ENCODE peak calls at places on chromosomes 13 and 19, in ten cellular contexts. J is astrocyte of the hippocampus; E is activated naive CD4-positive, alpha-beta T cell treated with anti-CD3 and anti-CD28 coated beads, Interleukin-2, amount 10 ng/mL, durations not matched to agents 7 days and 5 days; V is T-helper 1 cell; C is uterus; P is NCI-H774; L is HEK293T; D is NCI-H1105; G is NCI-H2171 treated with DMSO at 0.1 percent for 48 hours; M is stimulated activated CD8-positive, alpha-beta memory T cell treated with anti-CD3 and anti-CD28 coated beads, Interleukin-7, amount 100 ng/mL, for 48 hours. I is an unnamed sample.

GRCh38 chr13:108427355-108427754 is 157.8 kb downstream of the TNFSF13B start:
- DNase-seq in J (peak), E (no peak), V (no peak), C (no peak), P (no peak), L (no peak), D (no peak), G (no peak), M (no peak), I (peak)

GRCh38 chr13:104014803-104015645 is 948.8 kb upstream of the SLC10A2 start:
- DNase-seq in J (peak), E (no peak), V (no peak), C (no peak), P (no peak), L (no peak), D (no peak), G (no peak), M (no peak), I (no peak)

GRCh38 chr13:33487575-33488243 is 202.2 kb upstream of the STARD13 start:
- DNase-seq in J (no peak), E (no peak), V (no peak), C (no peak), P (no peak), L (peak), D (no peak), G (no peak), M (no peak), I (peak)

GRCh38 chr19:47093254-47093653 is 20.3 kb downstream of the ZC3H4 start:
- DNase-seq in J (peak), E (no peak), V (no peak), C (no peak), P (no peak), L (no peak), D (no peak), G (no peak), M (no peak), I (no peak)

GRCh38 chr13:24279267-24279666 is 30.1 kb upstream of the C1QTNF9 start:
- DNase-seq in J (no peak), E (no peak), V (no peak), C (no peak), P (no peak), L (no peak), D (no peak), G (no peak), M (no peak), I (no peak)

GRCh38 chr13:45297456-45298205 is 43.4 kb downstream of the TPT1 start:
- DNase-seq in J (no peak), E (peak), V (no peak), C (no peak), P (no peak), L (no peak), D (no peak), G (no peak), M (no peak), I (no peak)

GRCh38 chr13:113742000-113742441 is 17.0 kb upstream of the TMEM255B start:
- DNase-seq in J (peak), E (peak), V (no peak), C (no peak), P (no peak), L (peak), D (no peak), G (peak), M (no peak), I (peak)

GRCh38 chr19:19026299-19026971 is 6.9 kb downstream of the SUGP2 start:
- DNase-seq in J (peak), E (no peak), V (no peak), C (no peak), P (no peak), L (no peak), D (no peak), G (no peak), M (no peak), I (no peak)

GRCh38 chr13:110414283-110414682 is 107.2 kb downstream of the COL4A2 start:
- DNase-seq in J (no peak), E (no peak), V (no peak), C (no peak), P (no peak), L (no peak), D (no peak), G (no peak), M (no peak), I (no peak)

GRCh38 chr13:94544922-94545321 is 51.0 kb downstream of the TGDS start:
- DNase-seq in J (no peak), E (no peak), V (no peak), C (no peak), P (no peak), L (no peak), D (no peak), G (no peak), M (no peak), I (no peak)

GRCh38 chr13:47813683-47814082 is 187.4 kb downstream of the SUCLA2 start:
- DNase-seq in J (peak), E (no peak), V (no peak), C (no peak), P (no peak), L (no peak), D (no peak), G (no peak), M (no peak), I (no peak)

GRCh38 chr13:55654243-55654642 is 1486.5 kb upstream of the PRR20A start:
- DNase-seq in J (no peak), E (no peak), V (no peak), C (no peak), P (no peak), L (no peak), D (no peak), G (no peak), M (no peak), I (no peak)

GRCh38 chr13:30331331-30331771 is 24.0 kb upstream of the KATNAL1 start:
- DNase-seq in J (no peak), E (no peak), V (no peak), C (peak), P (no peak), L (no peak), D (no peak), G (no peak), M (no peak), I (no peak)

GRCh38 chr13:40121711-40122110 is 466.2 kb downstream of the COG6 start:
- DNase-seq in J (no peak), E (no peak), V (no peak), C (no peak), P (no peak), L (no peak), D (no peak), G (no peak), M (no peak), I (no peak)

GRCh38 chr13:48801255-48801654 is 147.5 kb downstream of the CYSLTR2 start:
- DNase-seq in J (no peak), E (no peak), V (no peak), C (no peak), P (no peak), L (no peak), D (no peak), G (no peak), M (no peak), I (no peak)

GRCh38 chr19:17136026-17136425 is 60.4 kb downstream of the MYO9B start:
- DNase-seq in J (peak), E (no peak), V (no peak), C (no peak), P (no peak), L (no peak), D (no peak), G (no peak), M (no peak), I (no peak)

I was measured in K562.